ENCODE peak calls at places on chromosomes 2 and 18, in four cellular contexts. N is fibroblast of pulmonary artery; L is endodermal cell; T is stimulated activated CD4-positive, alpha-beta T cell treated with anti-CD3 and anti-CD28 coated beads, Interleukin-2, amount 100 ng/mL, for 24 hours. U is an unnamed sample.
A peak's percentile ranks its signal among the peaks of the same experiment; 100 is the strongest.

GRCh38 chr2:149068996-149069888 is 30.7 kb downstream of the LYPD6B start:
- DNase-seq in N (peak; percentile 49), L (no peak), T (no peak), U (peak; percentile 43)

GRCh38 chr2:186879312-186879711 is 30.3 kb upstream of the ZSWIM2 start:
- DNase-seq in N (no peak), L (no peak), T (no peak), U (no peak)

GRCh38 chr2:127064642-127065250 is 42.2 kb downstream of the BIN1 start:
- DNase-seq in N (peak; percentile 92), L (peak; percentile 96), T (peak; percentile 76), U (peak; percentile 62)

GRCh38 chr2:226643550-226644275 is 155.9 kb downstream of the IRS1 start:
- DNase-seq in N (no peak), L (no peak), T (no peak), U (no peak)

GRCh38 chr2:102187191-102188150 is 648 bp downstream of the IL1RL2 start:
- DNase-seq in N (peak; percentile 57), L (peak; percentile 48), T (peak; percentile 59), U (no peak)

GRCh38 chr2:120203341-120204021 is 19.7 kb downstream of the TMEM185B start:
- DNase-seq in N (no peak), L (peak; percentile 44), T (no peak), U (no peak)

GRCh38 chr2:54475285-54475684 is 19.2 kb downstream of the SPTBN1 start:
- DNase-seq in N (no peak), L (no peak), T (no peak), U (no peak)

GRCh38 chr2:100192825-100193224 is 50.4 kb upstream of the AFF3 start:
- DNase-seq in N (no peak), L (no peak), T (no peak), U (no peak)

GRCh38 chr2:48287971-48288370 is 242.0 kb upstream of the STON1 start:
- DNase-seq in N (no peak), L (no peak), T (no peak), U (no peak)

GRCh38 chr2:20421988-20422678 is 24.7 kb upstream of the RHOB start:
- DNase-seq in N (peak; percentile 91), L (no peak), T (no peak), U (no peak)

GRCh38 chr2:238024986-238025385 is 35.8 kb upstream of the SCLY start:
- DNase-seq in N (peak; percentile 30), L (no peak), T (peak; percentile 32), U (peak; percentile 33)

GRCh38 chr2:74206180-74206688 is 7.8 kb downstream of the MTHFD2 start:
- DNase-seq in N (peak; percentile 84), L (peak; percentile 59), T (peak; percentile 31), U (peak; percentile 48)

GRCh38 chr2:8676915-8677645 is 4.8 kb upstream of the ID2 start:
- DNase-seq in N (no peak), L (peak; percentile 76), T (no peak), U (no peak)

GRCh38 chr2:11079131-11079824 is 76.0 kb upstream of the SLC66A3 start:
- DNase-seq in N (no peak), L (peak; percentile 24), T (no peak), U (no peak)

GRCh38 chr2:127526940-127527804 is 883 bp upstream of the IWS1 start:
- DNase-seq in N (no peak), L (peak; percentile 61), T (no peak), U (no peak)

GRCh38 chr2:160305081-160305750 is 105.1 kb upstream of the ITGB6 start:
- DNase-seq in N (peak; percentile 76), L (no peak), T (no peak), U (no peak)

GRCh38 chr18:61898576-61899205 is 5.9 kb upstream of the RNF152 start:
- DNase-seq in N (no peak), L (no peak), T (no peak), U (no peak)

GRCh38 chr2:108607706-108608301 is 73.5 kb downstream of the LIMS1 start:
- DNase-seq in N (peak; percentile 73), L (peak; percentile 73), T (peak; percentile 47), U (no peak)

GRCh38 chr2:180519276-180519675 is 461.1 kb upstream of the UBE2E3 start:
- DNase-seq in N (peak; percentile 58), L (no peak), T (no peak), U (no peak)

GRCh38 chr2:203734276-203734983 is 28.0 kb downstream of the CD28 start:
- DNase-seq in N (no peak), L (peak; percentile 43), T (no peak), U (no peak)

GRCh38 chr2:154995332-154995731 is 296.8 kb downstream of the KCNJ3 start:
- DNase-seq in N (no peak), L (no peak), T (no peak), U (no peak)

GRCh38 chr2:45904267-45904921 is 252.9 kb downstream of the PRKCE start:
- DNase-seq in N (no peak), L (no peak), T (peak; percentile 21), U (no peak)

GRCh38 chr2:234705108-234705507 is 208.2 kb upstream of the ARL4C start:
- DNase-seq in N (no peak), L (no peak), T (no peak), U (no peak)

GRCh38 chr2:62149708-62150107 is 46.2 kb upstream of the B3GNT2 start:
- DNase-seq in N (peak; percentile 95), L (no peak), T (no peak), U (no peak)

GRCh38 chr2:238714038-238714528 is 133.8 kb upstream of the TWIST2 start:
- DNase-seq in N (no peak), L (no peak), T (no peak), U (no peak)

GRCh38 chr18:52766002-52766540 is 426.1 kb downstream of the DCC start:
- DNase-seq in N (no peak), L (no peak), T (no peak), U (no peak)

GRCh38 chr18:73043231-73044000 is 175.6 kb upstream of the NETO1 start:
- DNase-seq in N (no peak), L (no peak), T (no peak), U (no peak)

GRCh38 chr2:111226797-111227700 is 106.3 kb downstream of the BCL2L11 start:
- DNase-seq in N (peak; percentile 56), L (no peak), T (no peak), U (no peak)

GRCh38 chr2:240840435-240841060 is 20.5 kb upstream of the KIF1A start:
- DNase-seq in N (peak; percentile 75), L (peak; percentile 91), T (no peak), U (no peak)

GRCh38 chr2:238642973-238643372 is 204.9 kb upstream of the TWIST2 start:
- DNase-seq in N (no peak), L (no peak), T (no peak), U (no peak)

GRCh38 chr2:36708119-36708741 is 11.7 kb downstream of the VIT start:
- DNase-seq in N (peak; percentile 16), L (no peak), T (no peak), U (no peak)

GRCh38 chr2:79935771-79936657 is 368.5 kb downstream of the LRRTM1 start:
- DNase-seq in N (peak; percentile 74), L (peak; percentile 85), T (no peak), U (no peak)

GRCh38 chr2:20186078-20186854 is 38.7 kb downstream of the SDC1 start:
- DNase-seq in N (no peak), L (peak; percentile 86), T (no peak), U (no peak)

GRCh38 chr2:228590681-228591080 is 409.2 kb upstream of the SPHKAP start:
- DNase-seq in N (no peak), L (no peak), T (no peak), U (no peak)